ENCODE peak calls at places on chromosomes 4 and X, in ten cellular contexts. Z is endodermal cell; T is tibial artery; R is NCI-H2029; A is CD8-positive, alpha-beta T cell; N is lower lobe of right lung; B is stimulated activated CD8-positive, alpha-beta memory T cell treated with anti-CD3 and anti-CD28 coated beads, Interleukin-15, amount 100 ng/mL, for 1 hour; I is NCI-H69; P is HT1080; G is DMS 273 treated with DMSO at 0.1 percent for 48 hours. W is an unnamed sample.

GRCh38 chr4:169620846-169621228 is 459 bp downstream of the CLCN3 start:
- DNase-seq in R (no peak), B (no peak), G (no peak), P (no peak), A (peak; percentile 51), T (no peak), N (no peak), I (peak; percentile 40), Z (peak; percentile 68), W (no peak)

GRCh38 chr4:7424553-7425111 is 10.1 kb downstream of the PSAPL1 start:
- DNase-seq in G (no peak), A (no peak), T (peak; percentile 12), Z (peak; percentile 57), R (no peak), N (peak; percentile 39), P (no peak), I (no peak), B (no peak), W (peak; percentile 44)

GRCh38 chrX:120200851-120201250 is 42.4 kb downstream of the RHOXF2 start:
- DNase-seq in P (no peak), T (no peak), A (no peak), I (no peak), G (no peak), N (no peak), Z (no peak), R (no peak), B (no peak), W (no peak)

GRCh38 chr4:41418444-41418843 is 119.5 kb upstream of the LIMCH1 start:
- DNase-seq in B (no peak), T (peak; percentile 67), A (no peak), Z (peak; percentile 74), R (no peak), I (no peak), P (peak; percentile 47), G (no peak), N (no peak), W (no peak)

GRCh38 chr4:113955948-113956347 is 23.5 kb downstream of the ARSJ start:
- DNase-seq in Z (no peak), G (no peak), N (no peak), R (no peak), P (no peak), B (no peak), I (no peak), A (no peak), T (no peak), W (no peak)

GRCh38 chr4:93960450-93960849 is 131.9 kb downstream of the ATOH1 start:
- DNase-seq in B (no peak), Z (no peak), R (no peak), T (no peak), P (no peak), I (no peak), A (no peak), G (no peak), N (no peak), W (no peak)

GRCh38 chrX:107676559-107677378 is 48.5 kb downstream of the PRPS1 start:
- DNase-seq in G (peak; percentile 70), I (no peak), A (peak; percentile 35), B (no peak), P (peak; percentile 85), T (peak; percentile 90), Z (peak; percentile 82), N (peak; percentile 93), R (peak; percentile 29), W (peak; percentile 92)

GRCh38 chrX:13235930-13236329 is 83.9 kb downstream of the ATXN3L start:
- DNase-seq in R (no peak), P (peak; percentile 10), A (no peak), B (no peak), Z (no peak), N (no peak), G (no peak), T (no peak), I (peak; percentile 77), W (no peak)

GRCh38 chr4:92236907-92237306 is 66.9 kb upstream of the GRID2 start:
- DNase-seq in Z (no peak), P (no peak), T (no peak), I (peak; percentile 21), R (no peak), B (no peak), N (no peak), G (no peak), A (no peak), W (no peak)

GRCh38 chrX:72621619-72622485 is 49.2 kb upstream of the HDAC8 start:
- DNase-seq in N (no peak), G (no peak), P (peak; percentile 62), I (no peak), A (no peak), B (no peak), Z (no peak), R (no peak), T (no peak), W (no peak)

GRCh38 chrX:134006484-134007161 is 21.2 kb upstream of the GPC3 start:
- DNase-seq in I (no peak), P (no peak), Z (no peak), G (no peak), A (no peak), T (no peak), N (no peak), B (no peak), R (peak; percentile 17), W (no peak)

GRCh38 chr4:4914965-4915845 is 55.7 kb downstream of the MSX1 start:
- DNase-seq in N (no peak), P (no peak), A (no peak), B (no peak), T (no peak), R (no peak), I (no peak), G (no peak), Z (no peak), W (no peak)

GRCh38 chrX:53073115-53073581 is 9.0 kb upstream of the TSPYL2 start:
- DNase-seq in R (no peak), N (no peak), G (peak; percentile 65), Z (peak; percentile 55), T (no peak), A (no peak), B (no peak), P (no peak), I (peak; percentile 91), W (peak; percentile 63)

GRCh38 chrX:130079824-130080406 is 30.4 kb downstream of the ELF4 start:
- DNase-seq in T (peak; percentile 59), R (peak; percentile 23), B (peak; percentile 27), N (no peak), A (peak; percentile 48), P (peak; percentile 46), Z (peak; percentile 78), I (peak; percentile 64), G (no peak), W (no peak)

GRCh38 chr4:155535802-155536454 is 130.7 kb upstream of the GUCY1A1 start:
- DNase-seq in R (no peak), I (no peak), N (no peak), T (no peak), G (no peak), P (no peak), Z (no peak), A (no peak), B (no peak), W (no peak)

GRCh38 chr4:139279723-139280620 is at the start of gene MGARP:
- DNase-seq in R (no peak), Z (peak; percentile 91), G (no peak), N (peak; percentile 49), T (peak; percentile 22), B (no peak), P (no peak), A (no peak), I (peak; percentile 56), W (no peak)

GRCh38 chrX:40095588-40096394 is 2.0 kb downstream of the BCOR start:
- DNase-seq in N (peak; percentile 62), G (no peak), Z (peak; percentile 71), R (no peak), I (peak; percentile 60), P (no peak), T (no peak), A (peak; percentile 56), B (no peak), W (no peak)

GRCh38 chrX:79266702-79267101 is 100.4 kb downstream of the ITM2A start:
- DNase-seq in I (no peak), N (no peak), G (no peak), B (no peak), A (no peak), R (no peak), T (no peak), Z (no peak), P (no peak), W (no peak)

GRCh38 chrX:145821291-145821897 is 3.8 kb downstream of the SLITRK2 start:
- DNase-seq in R (no peak), T (no peak), Z (peak; percentile 91), A (no peak), P (no peak), N (no peak), G (no peak), B (no peak), I (no peak), W (no peak)

GRCh38 chr4:145423017-145423708 is 58.5 kb upstream of the SMAD1 start:
- DNase-seq in Z (no peak), R (no peak), T (no peak), N (no peak), B (no peak), A (no peak), G (no peak), P (peak; percentile 7), I (no peak), W (no peak)

GRCh38 chrX:54411732-54412131 is 28.5 kb upstream of the TSR2 start:
- DNase-seq in I (no peak), Z (no peak), P (no peak), T (no peak), G (no peak), B (no peak), N (no peak), R (no peak), A (no peak), W (no peak)

GRCh38 chr4:61210186-61210939 is 10.2 kb downstream of the ADGRL3 start:
- DNase-seq in G (no peak), N (no peak), I (peak; percentile 92), Z (peak; percentile 78), A (no peak), T (no peak), B (no peak), R (no peak), P (no peak), W (no peak)

GRCh38 chrX:154313147-154313546 is 17.6 kb downstream of the TKTL1 start:
- DNase-seq in N (no peak), A (no peak), Z (no peak), I (no peak), T (no peak), G (no peak), P (no peak), B (no peak), R (no peak), W (no peak)